ENCODE peak calls at places on chromosomes 11 and 22, in eight cellular contexts. One of them, this sample, is unnamed.

GRCh38 chr11:119975561-119976152 is 162.3 kb downstream of the TRIM29 start:
- DNase-seq in AG20443: no peak
- DNase-seq in NCI-H1105 treated with DMSO at 0.1 percent for 48 hours: no peak
- DNase-seq in NCI-H1417: peak; percentile 79
- DNase-seq in CD4-positive, alpha-beta memory T cell: no peak
- DNase-seq in upper lobe of right lung: no peak
- DNase-seq in non-pigmented ciliary epithelial cell: no peak
- DNase-seq in iPS-NIHi11: peak; percentile 70
- DNase-seq in this sample: no peak

GRCh38 chr11:61486779-61487178 is 21.8 kb upstream of the LRRC10B start:
- DNase-seq in AG20443: no peak
- DNase-seq in NCI-H1105 treated with DMSO at 0.1 percent for 48 hours: no peak
- DNase-seq in NCI-H1417: no peak
- DNase-seq in CD4-positive, alpha-beta memory T cell: no peak
- DNase-seq in upper lobe of right lung: no peak
- DNase-seq in non-pigmented ciliary epithelial cell: no peak
- DNase-seq in iPS-NIHi11: no peak
- DNase-seq in this sample: no peak

GRCh38 chr11:69293819-69294505 is at the start of gene MYEOV:
- DNase-seq in AG20443: peak; percentile 61
- DNase-seq in NCI-H1105 treated with DMSO at 0.1 percent for 48 hours: no peak
- DNase-seq in NCI-H1417: no peak
- DNase-seq in CD4-positive, alpha-beta memory T cell: no peak
- DNase-seq in upper lobe of right lung: peak; percentile 80
- DNase-seq in non-pigmented ciliary epithelial cell: no peak
- DNase-seq in iPS-NIHi11: peak; percentile 94
- DNase-seq in this sample: peak; percentile 75

GRCh38 chr11:76604081-76604601 is 66.4 kb downstream of the LRRC32 start:
- DNase-seq in AG20443: no peak
- DNase-seq in NCI-H1105 treated with DMSO at 0.1 percent for 48 hours: no peak
- DNase-seq in NCI-H1417: peak; percentile 24
- DNase-seq in CD4-positive, alpha-beta memory T cell: no peak
- DNase-seq in upper lobe of right lung: no peak
- DNase-seq in non-pigmented ciliary epithelial cell: no peak
- DNase-seq in iPS-NIHi11: no peak
- DNase-seq in this sample: no peak

GRCh38 chr11:30914143-30914762 is 328.1 kb upstream of the MPPED2 start:
- DNase-seq in AG20443: peak; percentile 84
- DNase-seq in NCI-H1105 treated with DMSO at 0.1 percent for 48 hours: peak; percentile 44
- DNase-seq in NCI-H1417: peak; percentile 31
- DNase-seq in CD4-positive, alpha-beta memory T cell: no peak
- DNase-seq in upper lobe of right lung: peak; percentile 67
- DNase-seq in non-pigmented ciliary epithelial cell: no peak
- DNase-seq in iPS-NIHi11: peak; percentile 72
- DNase-seq in this sample: peak; percentile 58

GRCh38 chr11:119972281-119972680 is 165.6 kb downstream of the TRIM29 start:
- DNase-seq in AG20443: no peak
- DNase-seq in NCI-H1105 treated with DMSO at 0.1 percent for 48 hours: no peak
- DNase-seq in NCI-H1417: no peak
- DNase-seq in CD4-positive, alpha-beta memory T cell: no peak
- DNase-seq in upper lobe of right lung: no peak
- DNase-seq in non-pigmented ciliary epithelial cell: no peak
- DNase-seq in iPS-NIHi11: no peak
- DNase-seq in this sample: no peak

GRCh38 chr11:28965824-28966223 is 857.6 kb downstream of the METTL15 start:
- DNase-seq in AG20443: no peak
- DNase-seq in NCI-H1105 treated with DMSO at 0.1 percent for 48 hours: no peak
- DNase-seq in NCI-H1417: no peak
- DNase-seq in CD4-positive, alpha-beta memory T cell: no peak
- DNase-seq in upper lobe of right lung: no peak
- DNase-seq in non-pigmented ciliary epithelial cell: no peak
- DNase-seq in iPS-NIHi11: no peak
- DNase-seq in this sample: no peak

GRCh38 chr11:72525466-72525865 is 91.1 kb upstream of the CLPB start:
- DNase-seq in AG20443: no peak
- DNase-seq in NCI-H1105 treated with DMSO at 0.1 percent for 48 hours: no peak
- DNase-seq in NCI-H1417: no peak
- DNase-seq in CD4-positive, alpha-beta memory T cell: no peak
- DNase-seq in upper lobe of right lung: no peak
- DNase-seq in non-pigmented ciliary epithelial cell: no peak
- DNase-seq in iPS-NIHi11: peak; percentile 52
- DNase-seq in this sample: no peak

GRCh38 chr11:48019597-48019996 is 39.2 kb downstream of the PTPRJ start:
- DNase-seq in AG20443: no peak
- DNase-seq in NCI-H1105 treated with DMSO at 0.1 percent for 48 hours: no peak
- DNase-seq in NCI-H1417: no peak
- DNase-seq in CD4-positive, alpha-beta memory T cell: no peak
- DNase-seq in upper lobe of right lung: no peak
- DNase-seq in non-pigmented ciliary epithelial cell: no peak
- DNase-seq in iPS-NIHi11: no peak
- DNase-seq in this sample: no peak

GRCh38 chr11:120778692-120779490 is 245.0 kb upstream of the TBCEL start:
- DNase-seq in AG20443: no peak
- DNase-seq in NCI-H1105 treated with DMSO at 0.1 percent for 48 hours: peak; percentile 20
- DNase-seq in NCI-H1417: peak; percentile 19
- DNase-seq in CD4-positive, alpha-beta memory T cell: no peak
- DNase-seq in upper lobe of right lung: no peak
- DNase-seq in non-pigmented ciliary epithelial cell: no peak
- DNase-seq in iPS-NIHi11: no peak
- DNase-seq in this sample: no peak

GRCh38 chr11:77125695-77126094 is 2.4 kb upstream of the MYO7A start:
- DNase-seq in AG20443: no peak
- DNase-seq in NCI-H1105 treated with DMSO at 0.1 percent for 48 hours: no peak
- DNase-seq in NCI-H1417: no peak
- DNase-seq in CD4-positive, alpha-beta memory T cell: no peak
- DNase-seq in upper lobe of right lung: no peak
- DNase-seq in non-pigmented ciliary epithelial cell: no peak
- DNase-seq in iPS-NIHi11: no peak
- DNase-seq in this sample: no peak

GRCh38 chr11:16603245-16603644 is 135.2 kb upstream of the C11orf58 start:
- DNase-seq in AG20443: no peak
- DNase-seq in NCI-H1105 treated with DMSO at 0.1 percent for 48 hours: no peak
- DNase-seq in NCI-H1417: no peak
- DNase-seq in CD4-positive, alpha-beta memory T cell: no peak
- DNase-seq in upper lobe of right lung: no peak
- DNase-seq in non-pigmented ciliary epithelial cell: no peak
- DNase-seq in iPS-NIHi11: no peak
- DNase-seq in this sample: no peak

GRCh38 chr11:2990617-2991476 is 1.3 kb downstream of the NAP1L4 start:
- DNase-seq in AG20443: no peak
- DNase-seq in NCI-H1105 treated with DMSO at 0.1 percent for 48 hours: peak; percentile 19
- DNase-seq in NCI-H1417: peak; percentile 58
- DNase-seq in CD4-positive, alpha-beta memory T cell: peak; percentile 53
- DNase-seq in upper lobe of right lung: no peak
- DNase-seq in non-pigmented ciliary epithelial cell: no peak
- DNase-seq in iPS-NIHi11: no peak
- DNase-seq in this sample: no peak

GRCh38 chr22:19811211-19811621 is 43.5 kb downstream of the GNB1L start:
- DNase-seq in AG20443: no peak
- DNase-seq in NCI-H1105 treated with DMSO at 0.1 percent for 48 hours: no peak
- DNase-seq in NCI-H1417: no peak
- DNase-seq in CD4-positive, alpha-beta memory T cell: no peak
- DNase-seq in upper lobe of right lung: no peak
- DNase-seq in non-pigmented ciliary epithelial cell: no peak
- DNase-seq in iPS-NIHi11: no peak
- DNase-seq in this sample: no peak

GRCh38 chr11:109155291-109155690 is 266.7 kb upstream of the C11orf87 start:
- DNase-seq in AG20443: no peak
- DNase-seq in NCI-H1105 treated with DMSO at 0.1 percent for 48 hours: no peak
- DNase-seq in NCI-H1417: no peak
- DNase-seq in CD4-positive, alpha-beta memory T cell: no peak
- DNase-seq in upper lobe of right lung: no peak
- DNase-seq in non-pigmented ciliary epithelial cell: no peak
- DNase-seq in iPS-NIHi11: no peak
- DNase-seq in this sample: no peak

GRCh38 chr22:39634530-39635399 is 64.2 kb downstream of the CACNA1I start:
- DNase-seq in AG20443: peak; percentile 79
- DNase-seq in NCI-H1105 treated with DMSO at 0.1 percent for 48 hours: no peak
- DNase-seq in NCI-H1417: no peak
- DNase-seq in CD4-positive, alpha-beta memory T cell: no peak
- DNase-seq in upper lobe of right lung: no peak
- DNase-seq in non-pigmented ciliary epithelial cell: peak; percentile 67
- DNase-seq in iPS-NIHi11: peak; percentile 68
- DNase-seq in this sample: peak; percentile 26

GRCh38 chr11:120385690-120386089 is 49.5 kb downstream of the ARHGEF12 start:
- DNase-seq in AG20443: no peak
- DNase-seq in NCI-H1105 treated with DMSO at 0.1 percent for 48 hours: no peak
- DNase-seq in NCI-H1417: no peak
- DNase-seq in CD4-positive, alpha-beta memory T cell: no peak
- DNase-seq in upper lobe of right lung: no peak
- DNase-seq in non-pigmented ciliary epithelial cell: no peak
- DNase-seq in iPS-NIHi11: no peak
- DNase-seq in this sample: no peak

GRCh38 chr22:23243006-23243573 is 62.8 kb downstream of the BCR start:
- DNase-seq in AG20443: no peak
- DNase-seq in NCI-H1105 treated with DMSO at 0.1 percent for 48 hours: no peak
- DNase-seq in NCI-H1417: no peak
- DNase-seq in CD4-positive, alpha-beta memory T cell: peak; percentile 86
- DNase-seq in upper lobe of right lung: no peak
- DNase-seq in non-pigmented ciliary epithelial cell: no peak
- DNase-seq in iPS-NIHi11: peak; percentile 85
- DNase-seq in this sample: no peak

GRCh38 chr11:3955299-3955665 is 99.8 kb downstream of the STIM1 start:
- DNase-seq in AG20443: no peak
- DNase-seq in NCI-H1105 treated with DMSO at 0.1 percent for 48 hours: no peak
- DNase-seq in NCI-H1417: no peak
- DNase-seq in CD4-positive, alpha-beta memory T cell: no peak
- DNase-seq in upper lobe of right lung: no peak
- DNase-seq in non-pigmented ciliary epithelial cell: no peak
- DNase-seq in iPS-NIHi11: no peak
- DNase-seq in this sample: no peak

GRCh38 chr11:74696932-74697687 is 34.1 kb downstream of the CHRDL2 start:
- DNase-seq in AG20443: peak; percentile 93
- DNase-seq in NCI-H1105 treated with DMSO at 0.1 percent for 48 hours: no peak
- DNase-seq in NCI-H1417: no peak
- DNase-seq in CD4-positive, alpha-beta memory T cell: no peak
- DNase-seq in upper lobe of right lung: peak; percentile 90
- DNase-seq in non-pigmented ciliary epithelial cell: peak; percentile 58
- DNase-seq in iPS-NIHi11: peak; percentile 73
- DNase-seq in this sample: peak; percentile 83

GRCh38 chr11:88103337-88104206 is 71.7 kb downstream of the RAB38 start:
- DNase-seq in AG20443: peak; percentile 13
- DNase-seq in NCI-H1105 treated with DMSO at 0.1 percent for 48 hours: peak; percentile 26
- DNase-seq in NCI-H1417: peak; percentile 30
- DNase-seq in CD4-positive, alpha-beta memory T cell: no peak
- DNase-seq in upper lobe of right lung: peak; percentile 64
- DNase-seq in non-pigmented ciliary epithelial cell: peak; percentile 9
- DNase-seq in iPS-NIHi11: peak; percentile 77
- DNase-seq in this sample: peak; percentile 83

GRCh38 chr11:35605691-35606090 is 12.6 kb upstream of the FJX1 start:
- DNase-seq in AG20443: peak; percentile 46
- DNase-seq in NCI-H1105 treated with DMSO at 0.1 percent for 48 hours: no peak
- DNase-seq in NCI-H1417: peak; percentile 13
- DNase-seq in CD4-positive, alpha-beta memory T cell: no peak
- DNase-seq in upper lobe of right lung: no peak
- DNase-seq in non-pigmented ciliary epithelial cell: no peak
- DNase-seq in iPS-NIHi11: no peak
- DNase-seq in this sample: no peak